ENCODE peak calls at places on chromosomes 11 and 22, in nine cellular contexts. U, B, M, A, L, C, N, F and O are unnamed samples.

GRCh38 chr22:26481694-26482093 is 1.9 kb downstream of the HPS4 start:
- DNase-seq in F (no peak), N (no peak), B (no peak), U (no peak), L (no peak), A (no peak), C (no peak), M (no peak), O (no peak)

GRCh38 chr11:114317738-114318137 is 21.5 kb downstream of the NNMT start:
- DNase-seq in A (no peak), C (peak; percentile 69), L (peak; percentile 50), M (peak; percentile 67), U (no peak), N (peak; percentile 70), B (peak; percentile 68), F (peak; percentile 82), O (peak; percentile 81)

GRCh38 chr11:7531011-7531410 is 17.2 kb downstream of the PPFIBP2 start:
- DNase-seq in C (no peak), U (no peak), M (no peak), B (no peak), F (no peak), A (no peak), L (no peak), N (no peak), O (no peak)

GRCh38 chr11:9688716-9689511 is 25.0 kb downstream of the SWAP70 start:
- DNase-seq in N (no peak), F (peak; percentile 52), C (peak; percentile 71), B (no peak), A (peak; percentile 24), U (peak; percentile 4), L (no peak), M (peak; percentile 81), O (peak; percentile 46)

GRCh38 chr11:72278911-72279310 is 34.9 kb upstream of the PHOX2A start:
- DNase-seq in F (no peak), M (peak; percentile 73), L (no peak), B (no peak), C (peak; percentile 30), N (no peak), U (no peak), A (no peak), O (peak; percentile 16)

GRCh38 chr11:35088676-35089075 is 50.3 kb upstream of the CD44 start:
- DNase-seq in A (peak; percentile 73), N (no peak), F (no peak), C (no peak), L (no peak), M (peak; percentile 21), U (no peak), B (no peak), O (peak; percentile 37)

GRCh38 chr11:108496643-108497256 is 1.4 kb downstream of the POGLUT3 start:
- DNase-seq in C (peak; percentile 52), A (no peak), L (no peak), B (no peak), M (peak; percentile 31), F (no peak), U (no peak), N (no peak), O (peak; percentile 7)

GRCh38 chr11:48107188-48107704 is 109.4 kb upstream of the OR4B1 start:
- DNase-seq in U (no peak), B (no peak), N (no peak), C (peak; percentile 42), L (no peak), F (no peak), A (no peak), M (peak; percentile 67), O (no peak)

GRCh38 chr11:134821422-134821821 is 409.4 kb upstream of the B3GAT1 start:
- DNase-seq in L (no peak), C (no peak), U (no peak), M (no peak), A (no peak), F (no peak), N (no peak), B (no peak), O (peak; percentile 77)

GRCh38 chr22:29972121-29972520 is 89.1 kb downstream of the MTMR3 start:
- DNase-seq in B (no peak), N (no peak), L (no peak), A (no peak), C (no peak), F (no peak), M (no peak), U (no peak), O (no peak)

GRCh38 chr11:66862559-66863037 is 5.7 kb downstream of the LRFN4 start:
- DNase-seq in N (no peak), B (no peak), A (no peak), M (no peak), U (no peak), C (no peak), F (no peak), L (no peak), O (no peak)

GRCh38 chr11:95883381-95883780 is 40.5 kb downstream of the MTMR2 start:
- DNase-seq in C (no peak), M (no peak), B (no peak), U (no peak), N (no peak), L (no peak), F (no peak), A (no peak), O (no peak)

GRCh38 chr11:71302911-71303310 is 50.5 kb upstream of the SHANK2 start:
- DNase-seq in A (no peak), B (peak; percentile 22), C (no peak), L (no peak), F (no peak), M (no peak), N (peak; percentile 24), U (no peak), O (peak; percentile 36)

GRCh38 chr11:96306600-96306932 is 36.4 kb downstream of the MAML2 start:
- DNase-seq in C (no peak), L (no peak), U (no peak), B (no peak), A (no peak), N (no peak), F (no peak), M (no peak), O (peak; percentile 21)

GRCh38 chr11:20003357-20003756 is 156.9 kb downstream of the DBX1 start:
- DNase-seq in A (no peak), B (no peak), U (no peak), L (no peak), M (no peak), F (no peak), N (no peak), C (no peak), O (no peak)
- H3K4me1 ChIP-seq in A (no peaks in the 10 kb centered on the region), B (peaks cover 6% of the 10 kb centered on the region), U (no peaks in the 10 kb centered on the region), L (no peaks in the 10 kb centered on the region), M (no peaks in the 10 kb centered on the region), F (peaks cover 23% of the 10 kb centered on the region), N (peaks cover 59% of the 10 kb centered on the region), C (peaks cover 5% of the 10 kb centered on the region), O (peaks cover 17% of the 10 kb centered on the region)

GRCh38 chr11:46331653-46331984 is 15.6 kb upstream of the DGKZ start:
- DNase-seq in B (no peak), A (no peak), C (no peak), U (no peak), M (no peak), F (no peak), N (no peak), L (no peak), O (no peak)
- H3K4me1 ChIP-seq in B (peaks cover 11% of the 10 kb centered on the region), A (no peaks in the 10 kb centered on the region), C (peaks cover 5% of the 10 kb centered on the region), U (peaks cover 52% of the 10 kb centered on the region), M (no peaks in the 10 kb centered on the region), F (peaks cover 50% of the 10 kb centered on the region), N (no peaks in the 10 kb centered on the region), L (peaks cover 19% of the 10 kb centered on the region), O (peaks cover 7% of the 10 kb centered on the region)

DNA sequence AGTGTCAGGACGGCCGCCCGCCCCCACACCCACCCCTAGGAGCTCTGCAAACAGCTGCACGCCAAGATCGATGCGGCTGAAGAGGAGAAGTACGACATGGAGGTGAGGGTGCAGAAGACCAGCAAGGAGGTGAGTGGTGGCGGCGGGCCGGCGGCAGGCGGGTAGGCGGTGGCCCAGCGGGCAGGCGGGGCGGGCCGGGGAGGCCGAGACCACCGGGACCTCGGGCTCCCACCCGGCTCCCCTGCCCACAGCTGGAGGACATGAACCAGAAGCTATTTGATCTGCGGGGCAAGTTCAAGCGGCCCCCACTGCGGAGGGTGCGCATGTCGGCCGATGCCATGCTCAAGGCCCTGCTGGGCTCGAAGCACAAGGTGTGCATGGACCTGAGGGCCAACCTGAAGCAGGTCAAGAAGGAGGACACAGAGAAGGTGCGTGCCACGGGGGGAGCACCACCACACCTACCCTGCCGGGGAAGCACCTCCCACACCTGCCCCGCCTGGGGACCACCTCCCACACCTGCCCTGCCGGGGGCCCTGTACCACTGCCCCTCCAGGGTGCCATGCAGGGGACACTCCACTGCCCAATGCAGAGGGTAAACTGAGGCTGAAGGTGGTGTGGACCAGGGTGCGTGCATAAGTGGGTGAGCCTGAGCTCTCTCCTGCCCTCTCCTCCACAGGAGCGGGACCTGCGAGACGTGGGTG is 2.1 kb downstream of the TNNI2 start:
- DNase-seq in F (no peak), A (no peak), U (no peak), N (no peak), B (no peak), C (no peak), M (no peak), L (no peak), O (no peak)
- H3K4me1 ChIP-seq in F (peaks cover 5% of the 10 kb centered on the region), A (no peaks in the 10 kb centered on the region), U (peaks cover 41% of the 10 kb centered on the region), N (peaks cover 11% of the 10 kb centered on the region), B (peaks cover 32% of the 10 kb centered on the region), C (peaks cover 15% of the 10 kb centered on the region), M (no peaks in the 10 kb centered on the region), L (no peaks in the 10 kb centered on the region), O (no peaks in the 10 kb centered on the region)

GRCh38 chr22:37295213-37295886 is 13.0 kb downstream of the CYTH4 start:
- DNase-seq in F (no peak), U (no peak), L (no peak), B (no peak), M (no peak), A (no peak), N (no peak), C (no peak), O (no peak)
- H3K4me1 ChIP-seq in F (no peaks in the 10 kb centered on the region), U (peaks cover 47% of the 10 kb centered on the region), L (no peaks in the 10 kb centered on the region), B (peaks cover 11% of the 10 kb centered on the region), M (peaks cover 3% of the 10 kb centered on the region), A (no peaks in the 10 kb centered on the region), N (no peaks in the 10 kb centered on the region), C (no peaks in the 10 kb centered on the region), O (no peaks in the 10 kb centered on the region)

GRCh38 chr11:57167125-57167839 is 14.5 kb upstream of the LRRC55 start:
- DNase-seq in L (no peak), F (peak; percentile 21), C (no peak), A (no peak), B (no peak), U (no peak), N (no peak), M (no peak), O (no peak)
- H3K4me1 ChIP-seq in L (no peaks in the 10 kb centered on the region), F (peaks cover 7% of the 10 kb centered on the region), C (no peaks in the 10 kb centered on the region), A (no peaks in the 10 kb centered on the region), B (no peaks in the 10 kb centered on the region), U (no peaks in the 10 kb centered on the region), N (peaks cover 5% of the 10 kb centered on the region), M (no peaks in the 10 kb centered on the region), O (no peaks in the 10 kb centered on the region)

GRCh38 chr11:45503311-45503710 is 162.1 kb downstream of the CHST1 start:
- DNase-seq in M (no peak), B (no peak), N (no peak), F (no peak), C (no peak), L (no peak), A (no peak), U (no peak), O (no peak)
- H3K4me1 ChIP-seq in M (no peaks in the 10 kb centered on the region), B (no peaks in the 10 kb centered on the region), N (no peaks in the 10 kb centered on the region), F (peaks cover 25% of the 10 kb centered on the region), C (peaks cover 10% of the 10 kb centered on the region), L (no peaks in the 10 kb centered on the region), A (no peaks in the 10 kb centered on the region), U (no peaks in the 10 kb centered on the region), O (no peaks in the 10 kb centered on the region)

GRCh38 chr11:117644403-117645155 is 152.4 kb downstream of the DSCAML1 start:
- DNase-seq in F (no peak), U (no peak), C (no peak), A (no peak), M (no peak), L (no peak), B (no peak), N (no peak), O (no peak)
- H3K4me1 ChIP-seq in F (peaks cover 10% of the 10 kb centered on the region), U (no peaks in the 10 kb centered on the region), C (no peaks in the 10 kb centered on the region), A (no peaks in the 10 kb centered on the region), M (no peaks in the 10 kb centered on the region), L (no peaks in the 10 kb centered on the region), B (no peaks in the 10 kb centered on the region), N (no peaks in the 10 kb centered on the region), O (no peaks in the 10 kb centered on the region)